ENCODE peak calls at places on chromosomes 2 and 18, in four cellular contexts. N, T, L and G are unnamed samples.

GRCh38 chr2:67346718-67347407 is 50.3 kb upstream of the ETAA1 start:
- DNase-seq in N (no peak), T (no peak), L (peak; percentile 48), G (no peak)

GRCh38 chr2:217356795-217357194 is 496.9 kb upstream of the TNP1 start:
- DNase-seq in N (no peak), T (no peak), L (no peak), G (no peak)

GRCh38 chr2:25685030-25685429 is 11.7 kb upstream of the DTNB start:
- DNase-seq in N (no peak), T (no peak), L (no peak), G (no peak)

GRCh38 chr2:121220995-121221394 is 64.0 kb downstream of the TFCP2L1 start:
- DNase-seq in N (no peak), T (peak; percentile 38), L (peak; percentile 8), G (no peak)

GRCh38 chr2:205879362-205879761 is 197.1 kb downstream of the NRP2 start:
- DNase-seq in N (no peak), T (no peak), L (no peak), G (no peak)

GRCh38 chr2:238493880-238494572 is 67.3 kb downstream of the ASB1 start:
- DNase-seq in N (no peak), T (no peak), L (no peak), G (no peak)

GRCh38 chr2:207531024-207531411 is 1.3 kb downstream of the CREB1 start:
- DNase-seq in N (no peak), T (no peak), L (peak; percentile 36), G (peak; percentile 11)

GRCh38 chr2:57434429-57434828 is 612.2 kb upstream of the VRK2 start:
- DNase-seq in N (no peak), T (no peak), L (no peak), G (no peak)

GRCh38 chr18:63837556-63837955 is 49.9 kb upstream of the SERPINB2 start:
- DNase-seq in N (no peak), T (no peak), L (no peak), G (no peak)

GRCh38 chr2:72127401-72128058 is 20.1 kb downstream of the CYP26B1 start:
- DNase-seq in N (no peak), T (no peak), L (no peak), G (no peak)

GRCh38 chr2:59449264-59449663 is 1104.2 kb downstream of the BCL11A start:
- DNase-seq in N (peak; percentile 32), T (peak; percentile 4), L (no peak), G (no peak)

GRCh38 chr18:7844418-7844817 is 277.3 kb downstream of the PTPRM start:
- DNase-seq in N (no peak), T (no peak), L (no peak), G (no peak)

GRCh38 chr2:212770240-212770639 is 231.6 kb upstream of the ERBB4 start:
- DNase-seq in N (no peak), T (no peak), L (no peak), G (no peak)

GRCh38 chr2:193793914-193794313 is 1599.2 kb upstream of the TMEFF2 start:
- DNase-seq in N (no peak), T (no peak), L (peak; percentile 59), G (no peak)

GRCh38 chr2:11699686-11700670 is 30.0 kb upstream of the NTSR2 start:
- DNase-seq in N (no peak), T (no peak), L (no peak), G (no peak)

GRCh38 chr2:238240761-238241711 is 1.2 kb upstream of the HES6 start:
- DNase-seq in N (no peak), T (no peak), L (no peak), G (peak; percentile 78)